ENCODE peak calls at places on chromosomes 13 and 19, in ten cellular contexts. One of them, this sample, is unnamed. For H3K4me1, the result is how much of the 10 kb centered on the place peaks cover.

GRCh38 chr19:42132030-42132628 is at the start of gene POU2F2:
- DNase-seq in tibial artery: peak
- DNase-seq in cardiac muscle cell: no peak
- DNase-seq in breast epithelium: peak
- DNase-seq in body of pancreas: no peak
- DNase-seq in ovary: no peak
- DNase-seq in CD8-positive, alpha-beta T cell: peak
- DNase-seq in neural progenitor cell: peak
- DNase-seq in kidney: peak
- DNase-seq in fibroblast of lung: no peak
- DNase-seq in this sample: peak

GRCh38 chr13:49272296-49272695 is 24.6 kb downstream of the CDADC1 start:
- DNase-seq in tibial artery: no peak
- DNase-seq in cardiac muscle cell: no peak
- DNase-seq in breast epithelium: no peak
- DNase-seq in body of pancreas: no peak
- DNase-seq in ovary: no peak
- DNase-seq in CD8-positive, alpha-beta T cell: no peak
- DNase-seq in neural progenitor cell: no peak
- DNase-seq in kidney: no peak
- DNase-seq in fibroblast of lung: no peak
- DNase-seq in this sample: no peak

GRCh38 chr13:114105351-114106225 is 26.8 kb downstream of the RASA3 start:
- DNase-seq in tibial artery: peak
- DNase-seq in cardiac muscle cell: peak
- DNase-seq in breast epithelium: no peak
- DNase-seq in body of pancreas: no peak
- DNase-seq in ovary: no peak
- DNase-seq in CD8-positive, alpha-beta T cell: no peak
- DNase-seq in neural progenitor cell: no peak
- DNase-seq in kidney: peak
- DNase-seq in fibroblast of lung: no peak
- DNase-seq in this sample: peak

GRCh38 chr19:51026554-51026831 is at the start of gene KLK11:
- DNase-seq in tibial artery: no peak
- DNase-seq in cardiac muscle cell: no peak
- DNase-seq in breast epithelium: no peak
- DNase-seq in body of pancreas: peak
- DNase-seq in ovary: peak
- DNase-seq in CD8-positive, alpha-beta T cell: no peak
- DNase-seq in neural progenitor cell: no peak
- DNase-seq in kidney: no peak
- DNase-seq in fibroblast of lung: no peak
- DNase-seq in this sample: no peak

GRCh38 chr13:64164435-64164834 is 2748.8 kb upstream of the PCDH20 start:
- DNase-seq in tibial artery: no peak
- DNase-seq in cardiac muscle cell: no peak
- DNase-seq in breast epithelium: no peak
- DNase-seq in body of pancreas: peak
- DNase-seq in ovary: no peak
- DNase-seq in CD8-positive, alpha-beta T cell: no peak
- DNase-seq in neural progenitor cell: no peak
- DNase-seq in kidney: peak
- DNase-seq in fibroblast of lung: no peak
- DNase-seq in this sample: peak

GRCh38 chr19:36169084-36169760 is 17.0 kb upstream of the COX7A1 start:
- DNase-seq in tibial artery: peak
- DNase-seq in cardiac muscle cell: no peak
- DNase-seq in breast epithelium: no peak
- DNase-seq in body of pancreas: no peak
- DNase-seq in ovary: no peak
- DNase-seq in CD8-positive, alpha-beta T cell: no peak
- DNase-seq in neural progenitor cell: no peak
- DNase-seq in kidney: no peak
- DNase-seq in fibroblast of lung: no peak
- DNase-seq in this sample: no peak

GRCh38 chr19:52922841-52923781 is at the start of gene ZNF888:
- DNase-seq in tibial artery: peak
- DNase-seq in cardiac muscle cell: peak
- DNase-seq in breast epithelium: peak
- DNase-seq in body of pancreas: peak
- DNase-seq in ovary: peak
- DNase-seq in CD8-positive, alpha-beta T cell: peak
- DNase-seq in neural progenitor cell: peak
- DNase-seq in kidney: peak
- DNase-seq in fibroblast of lung: peak
- DNase-seq in this sample: peak

GRCh38 chr13:33935969-33936368 is 118.0 kb downstream of the RFC3 start:
- DNase-seq in tibial artery: no peak
- DNase-seq in cardiac muscle cell: no peak
- DNase-seq in breast epithelium: no peak
- DNase-seq in body of pancreas: no peak
- DNase-seq in ovary: no peak
- DNase-seq in CD8-positive, alpha-beta T cell: no peak
- DNase-seq in neural progenitor cell: no peak
- DNase-seq in kidney: no peak
- DNase-seq in fibroblast of lung: no peak
- DNase-seq in this sample: no peak

GRCh38 chr13:51178456-51179074 is 43.6 kb upstream of the FAM124A start:
- DNase-seq in tibial artery: no peak
- DNase-seq in cardiac muscle cell: no peak
- DNase-seq in breast epithelium: no peak
- DNase-seq in body of pancreas: no peak
- DNase-seq in ovary: no peak
- DNase-seq in CD8-positive, alpha-beta T cell: no peak
- DNase-seq in neural progenitor cell: no peak
- DNase-seq in kidney: no peak
- DNase-seq in fibroblast of lung: no peak
- DNase-seq in this sample: no peak

GRCh38 chr13:75347925-75348324 is 134.0 kb downstream of the TBC1D4 start:
- DNase-seq in tibial artery: no peak
- DNase-seq in cardiac muscle cell: no peak
- DNase-seq in breast epithelium: no peak
- DNase-seq in body of pancreas: no peak
- DNase-seq in ovary: no peak
- DNase-seq in CD8-positive, alpha-beta T cell: no peak
- DNase-seq in neural progenitor cell: no peak
- DNase-seq in kidney: no peak
- DNase-seq in fibroblast of lung: no peak
- DNase-seq in this sample: no peak

GRCh38 chr19:34507414-34508067 is 26.0 kb downstream of the WTIP start:
- DNase-seq in tibial artery: no peak
- DNase-seq in cardiac muscle cell: no peak
- DNase-seq in breast epithelium: peak
- DNase-seq in body of pancreas: no peak
- DNase-seq in ovary: no peak
- DNase-seq in CD8-positive, alpha-beta T cell: no peak
- DNase-seq in neural progenitor cell: no peak
- DNase-seq in kidney: no peak
- DNase-seq in fibroblast of lung: no peak
- DNase-seq in this sample: no peak

GRCh38 chr13:113421673-113422270 is 31.5 kb downstream of the ADPRHL1 start:
- DNase-seq in tibial artery: no peak
- DNase-seq in cardiac muscle cell: no peak
- DNase-seq in breast epithelium: no peak
- DNase-seq in body of pancreas: no peak
- DNase-seq in ovary: peak
- DNase-seq in CD8-positive, alpha-beta T cell: no peak
- DNase-seq in neural progenitor cell: no peak
- DNase-seq in kidney: no peak
- DNase-seq in fibroblast of lung: peak
- DNase-seq in this sample: no peak

GRCh38 chr19:33811246-33811645 is 14.6 kb downstream of the KCTD15 start:
- DNase-seq in tibial artery: no peak
- DNase-seq in cardiac muscle cell: no peak
- DNase-seq in breast epithelium: no peak
- DNase-seq in body of pancreas: no peak
- DNase-seq in ovary: no peak
- DNase-seq in CD8-positive, alpha-beta T cell: no peak
- DNase-seq in neural progenitor cell: no peak
- DNase-seq in kidney: no peak
- DNase-seq in fibroblast of lung: no peak
- DNase-seq in this sample: peak

GRCh38 chr19:9043524-9043923 is 33.3 kb upstream of the MUC16 start:
- DNase-seq in tibial artery: no peak
- DNase-seq in cardiac muscle cell: no peak
- DNase-seq in breast epithelium: no peak
- DNase-seq in body of pancreas: no peak
- DNase-seq in ovary: no peak
- DNase-seq in CD8-positive, alpha-beta T cell: no peak
- DNase-seq in neural progenitor cell: peak
- DNase-seq in kidney: no peak
- DNase-seq in fibroblast of lung: no peak
- DNase-seq in this sample: no peak

GRCh38 chr19:7550987-7551761 is 15.7 kb downstream of the PNPLA6 start:
- DNase-seq in tibial artery: peak
- DNase-seq in cardiac muscle cell: peak
- DNase-seq in breast epithelium: peak
- DNase-seq in body of pancreas: peak
- DNase-seq in ovary: peak
- DNase-seq in CD8-positive, alpha-beta T cell: no peak
- DNase-seq in neural progenitor cell: peak
- DNase-seq in kidney: peak
- DNase-seq in fibroblast of lung: peak
- DNase-seq in this sample: peak

GRCh38 chr13:114089341-114089740 is 43.1 kb downstream of the RASA3 start:
- DNase-seq in tibial artery: no peak
- DNase-seq in cardiac muscle cell: no peak
- DNase-seq in breast epithelium: no peak
- DNase-seq in body of pancreas: peak
- DNase-seq in ovary: peak
- DNase-seq in CD8-positive, alpha-beta T cell: no peak
- DNase-seq in neural progenitor cell: no peak
- DNase-seq in kidney: peak
- DNase-seq in fibroblast of lung: no peak
- DNase-seq in this sample: peak

GRCh38 chr13:66723606-66724005 is 506.5 kb downstream of the PCDH9 start:
- DNase-seq in tibial artery: no peak
- DNase-seq in cardiac muscle cell: no peak
- DNase-seq in breast epithelium: no peak
- DNase-seq in body of pancreas: no peak
- DNase-seq in ovary: no peak
- DNase-seq in CD8-positive, alpha-beta T cell: no peak
- DNase-seq in neural progenitor cell: no peak
- DNase-seq in kidney: no peak
- DNase-seq in fibroblast of lung: no peak
- DNase-seq in this sample: no peak

GRCh38 chr19:8401981-8402411 is 11.1 kb upstream of the MARCHF2 start:
- DNase-seq in tibial artery: no peak
- DNase-seq in cardiac muscle cell: no peak
- DNase-seq in breast epithelium: no peak
- DNase-seq in body of pancreas: no peak
- DNase-seq in ovary: no peak
- DNase-seq in CD8-positive, alpha-beta T cell: no peak
- DNase-seq in neural progenitor cell: no peak
- DNase-seq in kidney: no peak
- DNase-seq in fibroblast of lung: no peak
- DNase-seq in this sample: no peak

DNA sequence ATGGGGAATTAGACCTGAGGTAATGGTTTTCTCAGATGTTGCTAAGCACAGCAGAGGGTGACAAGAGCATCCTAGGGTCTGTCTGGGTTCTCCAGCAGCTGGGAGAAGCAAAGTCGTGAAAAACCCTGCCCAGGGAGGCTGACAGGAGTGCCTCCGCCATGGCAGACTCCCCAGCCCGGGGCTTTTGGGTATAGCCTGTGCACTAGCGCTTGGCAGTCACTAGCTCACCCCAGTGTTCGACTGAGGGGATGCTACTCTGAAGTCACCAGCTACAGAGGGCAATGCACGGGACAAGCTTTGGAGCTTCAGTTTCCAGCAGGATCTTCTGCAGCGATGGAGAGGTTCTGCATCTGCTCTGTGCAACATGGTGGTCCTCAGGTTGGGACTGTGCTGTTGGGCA is 87.5 kb downstream of the ING1 start:
- DNase-seq in tibial artery: no peak
- DNase-seq in cardiac muscle cell: no peak
- DNase-seq in breast epithelium: no peak
- DNase-seq in body of pancreas: no peak
- DNase-seq in ovary: no peak
- DNase-seq in CD8-positive, alpha-beta T cell: no peak
- DNase-seq in neural progenitor cell: no peak
- DNase-seq in kidney: no peak
- DNase-seq in fibroblast of lung: no peak
- DNase-seq in this sample: no peak
- TF ChIP-seq CTCF in tibial artery: no peak
- TF ChIP-seq CTCF in cardiac muscle cell: no peak
- TF ChIP-seq CTCF in breast epithelium: no peak
- TF ChIP-seq CTCF in body of pancreas: no peak
- TF ChIP-seq CTCF in ovary: no peak
- TF ChIP-seq CTCF in CD8-positive, alpha-beta T cell: no peak
- TF ChIP-seq CTCF in neural progenitor cell: no peak
- TF ChIP-seq CTCF in kidney: no peak
- TF ChIP-seq CTCF in fibroblast of lung: no peak
- TF ChIP-seq CTCF in this sample: no peak

GRCh38 chr19:19021115-19021514 is 12.2 kb downstream of the SUGP2 start:
- DNase-seq in tibial artery: no peak
- DNase-seq in cardiac muscle cell: no peak
- DNase-seq in breast epithelium: no peak
- DNase-seq in body of pancreas: no peak
- DNase-seq in ovary: no peak
- DNase-seq in CD8-positive, alpha-beta T cell: no peak
- DNase-seq in neural progenitor cell: no peak
- DNase-seq in kidney: no peak
- DNase-seq in fibroblast of lung: peak
- DNase-seq in this sample: no peak
- H3K27ac ChIP-seq in tibial artery: no peak
- H3K27ac ChIP-seq in cardiac muscle cell: no peak
- H3K27ac ChIP-seq in breast epithelium: no peak
- H3K27ac ChIP-seq in body of pancreas: peak
- H3K27ac ChIP-seq in ovary: no peak
- H3K27ac ChIP-seq in CD8-positive, alpha-beta T cell: no peak
- H3K27ac ChIP-seq in neural progenitor cell: no peak
- H3K27ac ChIP-seq in kidney: peak
- H3K27ac ChIP-seq in fibroblast of lung: peak
- H3K27ac ChIP-seq in this sample: no peak

GRCh38 chr19:55813906-55814305 is 17.9 kb downstream of the NLRP11 start:
- DNase-seq in tibial artery: no peak
- DNase-seq in cardiac muscle cell: no peak
- DNase-seq in breast epithelium: no peak
- DNase-seq in body of pancreas: no peak
- DNase-seq in ovary: no peak
- DNase-seq in CD8-positive, alpha-beta T cell: no peak
- DNase-seq in neural progenitor cell: no peak
- DNase-seq in kidney: no peak
- DNase-seq in fibroblast of lung: no peak
- DNase-seq in this sample: no peak
- H3K4me1 ChIP-seq in tibial artery: under half
- H3K4me1 ChIP-seq in cardiac muscle cell: under half
- H3K4me1 ChIP-seq in breast epithelium: under half
- H3K4me1 ChIP-seq in body of pancreas: under half
- H3K4me1 ChIP-seq in ovary: under half
- H3K4me1 ChIP-seq in CD8-positive, alpha-beta T cell: under half
- H3K4me1 ChIP-seq in neural progenitor cell: under half
- H3K4me1 ChIP-seq in kidney: under half
- H3K4me1 ChIP-seq in fibroblast of lung: under half
- H3K4me1 ChIP-seq in this sample: under half

DNA sequence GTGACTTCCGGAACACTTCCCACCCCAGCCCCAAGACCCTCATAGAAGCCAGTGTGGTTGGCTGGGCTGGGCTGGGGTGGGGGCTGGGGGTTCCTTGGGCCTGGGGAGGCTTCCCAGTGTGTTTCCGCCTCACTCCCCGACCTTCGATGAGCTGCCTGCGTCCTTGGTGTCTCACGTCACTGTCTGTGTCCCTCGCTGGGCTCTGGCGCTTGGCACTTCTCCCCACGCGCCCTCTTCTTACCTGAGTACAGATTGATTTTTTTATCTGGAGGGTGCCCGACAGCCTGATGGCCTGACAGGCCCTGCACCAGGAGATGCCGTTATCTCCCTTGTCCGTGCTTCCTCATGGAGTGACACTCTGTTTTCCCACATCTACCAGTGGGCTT is 7.6 kb upstream of the GRIN3B start:
- DNase-seq in tibial artery: no peak
- DNase-seq in cardiac muscle cell: no peak
- DNase-seq in breast epithelium: no peak
- DNase-seq in body of pancreas: no peak
- DNase-seq in ovary: no peak
- DNase-seq in CD8-positive, alpha-beta T cell: no peak
- DNase-seq in neural progenitor cell: no peak
- DNase-seq in kidney: no peak
- DNase-seq in fibroblast of lung: no peak
- DNase-seq in this sample: no peak
- TF ChIP-seq CTCF in tibial artery: no peak
- TF ChIP-seq CTCF in cardiac muscle cell: no peak
- TF ChIP-seq CTCF in breast epithelium: no peak
- TF ChIP-seq CTCF in body of pancreas: no peak
- TF ChIP-seq CTCF in ovary: no peak
- TF ChIP-seq CTCF in CD8-positive, alpha-beta T cell: no peak
- TF ChIP-seq CTCF in neural progenitor cell: no peak
- TF ChIP-seq CTCF in kidney: no peak
- TF ChIP-seq CTCF in fibroblast of lung: no peak
- TF ChIP-seq CTCF in this sample: no peak